ENCODE peak calls at places on chromosomes 2 and 18, in six cellular contexts. J is fibroblast of lung, Z is astrocyte of the spinal cord, Q is GM13976, Y is osteoblast, T is stomach. E is an unnamed sample.

GRCh38 chr2:205731521-205731965 is 49.2 kb downstream of the NRP2 start:
- DNase-seq in J (peak; percentile 93), Y (peak; percentile 92), T (no peak), Q (peak; percentile 41), Z (peak; percentile 92), E (no peak)

GRCh38 chr2:49980774-49981173 is 826.5 kb upstream of the FSHR start:
- DNase-seq in Q (no peak), Y (no peak), Z (no peak), T (no peak), J (no peak), E (no peak)

GRCh38 chr2:128054104-128054503 is 26.2 kb upstream of the SAP130 start:
- DNase-seq in J (no peak), Z (no peak), T (no peak), Q (no peak), Y (no peak), E (no peak)

GRCh38 chr2:144480257-144480656 is 39.7 kb downstream of the ZEB2 start:
- DNase-seq in Z (no peak), Q (no peak), J (peak; percentile 71), Y (no peak), T (no peak), E (no peak)

GRCh38 chr2:216880509-216881184 is 20.8 kb upstream of the TNP1 start:
- DNase-seq in T (no peak), J (peak; percentile 34), Q (no peak), Y (peak; percentile 81), Z (peak; percentile 3), E (no peak)

GRCh38 chr18:58567453-58568196 is 61.3 kb downstream of the ALPK2 start:
- DNase-seq in T (no peak), Q (no peak), Y (peak; percentile 76), Z (peak; percentile 97), J (peak; percentile 98), E (no peak)

GRCh38 chr2:126645211-126645618 is 10.7 kb upstream of the GYPC start:
- DNase-seq in J (no peak), T (no peak), Y (no peak), Q (no peak), Z (no peak), E (no peak)

GRCh38 chr2:176613358-176614032 is 344.3 kb downstream of the MTX2 start:
- DNase-seq in J (peak; percentile 59), Q (no peak), Z (peak; percentile 22), T (no peak), Y (no peak), E (no peak)

GRCh38 chr2:98293931-98294687 is 52.1 kb upstream of the CNGA3 start:
- DNase-seq in J (no peak), T (peak; percentile 72), Y (peak; percentile 21), Z (no peak), Q (no peak), E (no peak)

GRCh38 chr18:38900445-38900844 is 1334.8 kb upstream of the CELF4 start:
- DNase-seq in Y (no peak), J (no peak), T (no peak), Z (no peak), Q (no peak), E (no peak)

GRCh38 chr18:2894841-2895370 is 48.1 kb downstream of the EMILIN2 start:
- DNase-seq in T (no peak), Z (no peak), Q (no peak), J (no peak), Y (no peak), E (no peak)

GRCh38 chr18:46333371-46334199 is 229.4 kb downstream of the HAUS1 start:
- DNase-seq in Q (no peak), T (no peak), Z (no peak), Y (no peak), J (peak; percentile 29), E (no peak)

GRCh38 chr2:241860184-241861078 is 1.7 kb upstream of the PDCD1 start:
- DNase-seq in T (no peak), Y (peak; percentile 91), Q (no peak), J (no peak), Z (no peak), E (peak; percentile 11)
- TF ChIP-seq CTCF in T (no peak), Y (no peak), Q (no peak), J (no peak), Z (no peak), E (peak; percentile 1)

GRCh38 chr2:232877940-232878511 is 8.0 kb downstream of the SNORC start:
- DNase-seq in J (no peak), Z (no peak), Q (no peak), T (no peak), Y (peak; percentile 83), E (no peak)

GRCh38 chr2:232874677-232875223 is 4.7 kb downstream of the SNORC start:
- DNase-seq in Y (peak; percentile 66), Q (no peak), J (no peak), T (no peak), Z (no peak), E (no peak)

GRCh38 chr2:232875256-232876070 is 5.4 kb downstream of the SNORC start:
- DNase-seq in Q (no peak), Y (peak; percentile 85), Z (no peak), T (no peak), J (no peak), E (no peak)

GRCh38 chr2:232876978-232877441 is 6.9 kb downstream of the SNORC start:
- DNase-seq in Z (no peak), J (no peak), Q (no peak), T (no peak), Y (no peak), E (no peak)

DNA sequence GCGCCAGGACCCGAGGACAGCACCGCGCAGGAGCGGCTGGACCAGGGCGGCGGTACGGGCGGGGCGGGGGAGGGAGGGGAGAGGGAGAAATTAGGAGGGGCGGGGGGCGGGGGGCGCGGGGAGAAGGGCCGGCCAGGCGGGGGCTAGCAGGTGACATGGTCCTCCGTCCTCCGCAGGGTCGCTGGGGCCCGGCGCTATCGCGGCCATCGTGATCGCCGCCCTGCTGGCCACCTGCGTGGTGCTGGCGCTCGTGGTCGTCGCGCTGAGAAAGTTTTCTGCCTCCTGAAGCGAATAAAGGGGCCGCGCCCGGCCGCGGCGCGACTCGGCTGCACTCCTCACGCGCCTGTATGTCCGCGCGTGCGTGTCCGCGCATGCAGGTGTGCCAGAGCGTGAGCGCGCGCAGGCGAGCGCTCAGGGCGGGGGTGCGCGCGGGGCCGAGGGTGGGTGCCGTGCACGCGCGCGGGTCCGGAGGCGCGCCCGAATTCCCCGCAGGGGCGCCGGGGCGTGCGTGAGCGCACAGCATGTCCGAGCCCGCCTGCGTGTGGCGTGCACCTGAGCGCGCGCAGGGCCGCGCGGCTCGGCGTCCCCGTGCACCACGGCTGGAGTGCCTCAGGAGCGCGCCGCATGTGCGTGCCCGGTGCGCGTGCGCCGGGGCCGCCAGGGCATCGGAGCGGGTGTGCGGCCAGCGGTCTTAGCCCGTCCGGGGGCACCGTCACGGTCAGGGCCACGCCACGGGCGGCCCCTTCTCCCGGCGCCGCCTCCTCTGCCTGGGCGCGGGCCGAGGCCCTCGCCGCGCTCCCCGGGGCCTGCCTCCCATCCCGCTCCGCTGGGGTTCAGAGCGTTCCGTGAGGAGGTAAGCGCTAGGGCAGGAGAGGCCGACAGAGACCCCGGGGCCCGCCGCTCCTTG is 6.3 kb downstream of the SNORC start:
- DNase-seq in Q (peak; percentile 74), Y (peak; percentile 92), J (peak; percentile 24), Z (no peak), T (peak; percentile 44), E (peak; percentile 72)
- TF ChIP-seq CTCF in Q (peak; percentile 45), Y (no peak), J (no peak), Z (peak; percentile 28), T (no peak), E (peak; percentile 29)

GRCh38 chr18:70220628-70221027 is 15.1 kb upstream of the RTTN start:
- DNase-seq in J (no peak), T (no peak), Y (no peak), Q (no peak), Z (no peak), E (no peak)

GRCh38 chr18:70219688-70220087 is 14.2 kb upstream of the RTTN start:
- DNase-seq in T (no peak), Y (no peak), Z (no peak), Q (no peak), J (no peak), E (no peak)

GRCh38 chr18:70221156-70221910 is 15.8 kb upstream of the RTTN start:
- DNase-seq in Y (no peak), Q (no peak), Z (no peak), J (no peak), T (no peak), E (no peak)

GRCh38 chr18:70216788-70217187 is 11.3 kb upstream of the RTTN start:
- DNase-seq in Z (no peak), Y (no peak), Q (no peak), T (no peak), J (no peak), E (no peak)

DNA sequence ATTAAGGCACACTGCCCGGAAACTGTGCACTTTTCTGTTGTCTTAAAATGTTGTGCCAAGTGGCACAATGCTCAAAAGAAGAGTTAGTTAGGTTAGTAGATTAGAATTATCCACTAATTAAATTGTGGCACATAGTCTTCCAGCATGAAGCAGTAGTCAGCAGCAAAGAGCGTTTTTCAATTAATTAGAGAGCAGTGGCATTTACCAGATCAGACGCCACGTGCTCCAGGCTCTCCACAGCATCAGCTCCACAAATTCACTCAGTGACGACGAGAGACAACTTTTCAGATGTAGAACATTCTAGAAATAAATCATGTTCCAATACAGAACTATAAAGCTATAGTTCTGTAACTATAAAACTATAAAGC is 16.4 kb upstream of the RTTN start:
- DNase-seq in J (no peak), T (no peak), Z (no peak), Q (no peak), Y (no peak), E (no peak)
- TF ChIP-seq CTCF in J (no peak), T (no peak), Z (no peak), Q (no peak), Y (no peak), E (no peak)

GRCh38 chr2:18262601-18263000 is 297.9 kb downstream of the RDH14 start:
- DNase-seq in Z (no peak), Q (no peak), J (peak; percentile 63), Y (no peak), T (no peak), E (no peak)

GRCh38 chr2:18267501-18267900 is 293.0 kb downstream of the RDH14 start:
- DNase-seq in Z (no peak), T (no peak), Q (no peak), Y (no peak), J (peak; percentile 23), E (no peak)

GRCh38 chr2:18268400-18268799 is 292.1 kb downstream of the RDH14 start:
- DNase-seq in J (peak; percentile 17), Z (peak; percentile 36), Q (no peak), Y (no peak), T (no peak), E (no peak)

GRCh38 chr2:18265614-18266013 is 294.8 kb downstream of the RDH14 start:
- DNase-seq in Q (no peak), Z (no peak), J (no peak), T (no peak), Y (no peak), E (no peak)

DNA sequence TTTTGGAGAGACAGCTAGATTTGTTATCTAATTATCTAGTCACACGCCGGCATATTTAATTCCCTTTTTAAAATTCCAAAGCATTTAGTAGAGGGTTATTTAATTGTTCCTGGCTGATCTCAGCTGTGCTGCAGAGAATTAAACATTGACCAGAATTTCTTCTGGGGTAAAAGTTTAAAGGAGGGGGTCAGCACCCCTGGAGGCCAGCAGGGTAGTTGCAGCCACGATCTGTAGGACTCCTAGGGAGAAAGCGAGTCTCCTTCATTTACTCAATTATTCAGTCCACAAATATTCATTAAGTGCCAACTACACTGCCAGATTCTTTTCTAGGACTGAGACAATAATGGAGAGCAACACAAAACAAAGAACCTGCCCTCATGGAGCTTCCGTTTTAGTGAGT is 294.3 kb downstream of the RDH14 start:
- DNase-seq in Q (no peak), T (no peak), J (no peak), Z (no peak), Y (no peak), E (no peak)
- TF ChIP-seq CTCF in Q (no peak), T (no peak), J (no peak), Z (peak; percentile 29), Y (no peak), E (no peak)